ENCODE peak calls at places on chromosome 1, in seven cellular contexts. O is iPS-NIHi11; H is Peyer's patch; R is Ammon's horn; T is HS-5; C is iris pigment epithelial cell; S is effector memory CD8-positive, alpha-beta T cell. P is an unnamed sample.

GRCh38 chr1:8202182-8202905 is 115.6 kb upstream of the SLC45A1 start:
- DNase-seq in C (peak; percentile 95), R (no peak), H (peak; percentile 64), S (no peak), T (no peak), O (peak; percentile 51), P (peak; percentile 91)

GRCh38 chr1:21262282-21263051 is 27.8 kb downstream of the ECE1 start:
- DNase-seq in S (no peak), R (peak; percentile 33), T (peak; percentile 16), H (peak; percentile 68), C (peak; percentile 97), O (no peak), P (peak; percentile 96)

GRCh38 chr1:170218261-170218660 is 72.5 kb downstream of the NTMT2 start:
- DNase-seq in R (no peak), S (no peak), T (no peak), C (no peak), O (no peak), H (no peak), P (no peak)

GRCh38 chr1:110155878-110156522 is 5.7 kb downstream of the SLC6A17 start:
- DNase-seq in T (no peak), S (peak; percentile 9), O (peak; percentile 92), C (peak; percentile 51), R (no peak), H (peak; percentile 59), P (peak; percentile 64)

GRCh38 chr1:198156111-198156744 is 570 bp upstream of the NEK7 start:
- DNase-seq in T (peak; percentile 44), S (peak; percentile 75), H (peak; percentile 91), O (peak; percentile 50), C (peak; percentile 86), R (peak; percentile 53), P (peak; percentile 78)

GRCh38 chr1:232963366-232963765 is 13.0 kb downstream of the NTPCR start:
- DNase-seq in H (no peak), R (no peak), C (peak; percentile 68), S (no peak), T (no peak), O (no peak), P (no peak)

GRCh38 chr1:54415986-54416385 is 9.8 kb upstream of the SSBP3 start:
- DNase-seq in S (no peak), R (peak; percentile 40), H (no peak), O (no peak), T (no peak), C (no peak), P (no peak)

GRCh38 chr1:167554028-167554779 is 642 bp upstream of the CREG1 start:
- DNase-seq in S (no peak), C (no peak), H (no peak), O (no peak), T (no peak), R (no peak), P (no peak)

GRCh38 chr1:54697896-54698295 is 17.8 kb upstream of the TTC4 start:
- DNase-seq in C (no peak), O (no peak), H (no peak), R (no peak), S (no peak), T (no peak), P (no peak)

GRCh38 chr1:9827558-9828185 is 3.9 kb upstream of the CLSTN1 start:
- DNase-seq in C (peak; percentile 70), O (peak; percentile 54), T (no peak), R (no peak), S (no peak), H (no peak), P (no peak)

P was measured in brain microvascular endothelial cell.